ENCODE peak calls at places on chromosomes 12 and 14, in ten cellular contexts. Y, S, T, A, G, U, C, N, R and I are unnamed samples.
A peak's percentile ranks its signal among the peaks of the same experiment; 100 is the strongest.

GRCh38 chr12:71312767-71313375 is 126.7 kb upstream of the LGR5 start:
- DNase-seq in A (no peak), G (no peak), R (no peak), Y (no peak), U (no peak), T (no peak), C (no peak), S (no peak), N (no peak), I (no peak)

GRCh38 chr12:64744422-64745258 is 14.6 kb downstream of the GNS start:
- DNase-seq in N (no peak), U (no peak), C (no peak), T (no peak), A (peak; percentile 36), R (no peak), S (no peak), G (no peak), Y (no peak), I (no peak)

GRCh38 chr12:117907108-117907689 is 61.6 kb downstream of the KSR2 start:
- DNase-seq in N (no peak), S (no peak), R (no peak), C (no peak), U (no peak), Y (no peak), A (no peak), T (no peak), G (no peak), I (no peak)

GRCh38 chr12:128617304-128617833 is 206.4 kb downstream of the SLC15A4 start:
- DNase-seq in C (no peak), T (no peak), R (no peak), Y (no peak), U (no peak), S (no peak), A (no peak), G (no peak), N (no peak), I (no peak)

GRCh38 chr12:49636979-49637378 is 13.6 kb downstream of the PRPF40B start:
- DNase-seq in A (peak; percentile 81), T (peak; percentile 39), G (peak; percentile 72), N (no peak), R (peak; percentile 59), Y (peak; percentile 75), C (peak; percentile 21), U (peak; percentile 82), S (peak; percentile 56), I (peak; percentile 68)

GRCh38 chr12:62860501-62861156 is 74.3 kb downstream of the PPM1H start:
- DNase-seq in N (no peak), R (no peak), U (no peak), C (no peak), Y (no peak), A (no peak), S (no peak), G (no peak), T (no peak), I (no peak)

GRCh38 chr14:53979141-53979673 is 22.6 kb upstream of the BMP4 start:
- DNase-seq in S (no peak), T (no peak), R (no peak), C (no peak), N (no peak), A (no peak), G (peak; percentile 47), Y (no peak), U (no peak), I (no peak)

GRCh38 chr12:58588771-58589170 is 331.5 kb downstream of the LRIG3 start:
- DNase-seq in S (no peak), G (no peak), U (no peak), R (no peak), T (no peak), A (no peak), N (no peak), Y (no peak), C (no peak), I (no peak)

GRCh38 chr12:226401-226800 is 12.4 kb upstream of the SLC6A12 start:
- DNase-seq in A (no peak), C (no peak), G (no peak), U (no peak), T (no peak), Y (no peak), R (no peak), S (no peak), N (peak; percentile 54), I (no peak)

GRCh38 chr14:69685716-69686115 is 74.3 kb downstream of the SUSD6 start:
- DNase-seq in G (no peak), U (peak; percentile 91), T (no peak), R (no peak), S (no peak), C (no peak), N (peak; percentile 89), Y (no peak), A (no peak), I (no peak)

GRCh38 chr14:80127466-80127865 is 83.8 kb downstream of the DIO2 start:
- DNase-seq in G (no peak), T (no peak), N (no peak), A (no peak), Y (no peak), C (no peak), R (no peak), U (no peak), S (no peak), I (no peak)

GRCh38 chr12:106289196-106289681 is 13.3 kb upstream of the TCP11L2 start:
- DNase-seq in S (no peak), Y (no peak), T (no peak), A (no peak), G (no peak), C (no peak), N (no peak), R (no peak), U (no peak), I (no peak)

GRCh38 chr12:106292339-106292738 is 10.2 kb upstream of the TCP11L2 start:
- DNase-seq in T (no peak), Y (no peak), S (no peak), R (no peak), U (no peak), N (no peak), A (no peak), G (no peak), C (no peak), I (no peak)

GRCh38 chr12:106288510-106289195 is 13.9 kb upstream of the TCP11L2 start:
- DNase-seq in A (peak; percentile 76), C (peak; percentile 65), G (no peak), N (no peak), S (no peak), U (no peak), R (no peak), T (no peak), Y (no peak), I (no peak)

GRCh38 chr12:106290666-106291065 is 11.9 kb upstream of the TCP11L2 start:
- DNase-seq in Y (no peak), S (no peak), U (no peak), G (no peak), C (no peak), T (no peak), R (no peak), N (no peak), A (no peak), I (no peak)

GRCh38 chr12:106291342-106291741 is 11.2 kb upstream of the TCP11L2 start:
- DNase-seq in Y (no peak), G (no peak), U (no peak), T (no peak), A (no peak), R (no peak), C (no peak), S (no peak), N (no peak), I (no peak)
- TF ChIP-seq CTCF in Y (no peak), G (no peak), U (no peak), T (no peak), A (no peak), R (no peak), C (no peak), S (no peak), N (no peak), I (no peak)

GRCh38 chr12:108759914-108760313 is 28.6 kb upstream of the CORO1C start:
- DNase-seq in T (no peak), A (no peak), R (no peak), Y (no peak), N (no peak), G (no peak), U (no peak), C (no peak), S (no peak), I (no peak)
- TF ChIP-seq CTCF in T (no peak), A (no peak), R (no peak), Y (no peak), N (no peak), G (no peak), U (no peak), C (no peak), S (no peak), I (no peak)

GRCh38 chr12:109914461-109914860 is 14.4 kb downstream of the TCHP start:
- DNase-seq in N (no peak), C (no peak), R (no peak), Y (no peak), U (no peak), T (no peak), G (no peak), S (no peak), A (no peak), I (no peak)

GRCh38 chr12:109912790-109913189 is 12.7 kb downstream of the TCHP start:
- DNase-seq in G (no peak), A (no peak), N (no peak), Y (no peak), T (no peak), C (no peak), S (no peak), R (no peak), U (no peak), I (no peak)

GRCh38 chr12:109915171-109916040 is 15.3 kb downstream of the TCHP start:
- DNase-seq in Y (no peak), T (no peak), N (no peak), R (no peak), A (no peak), G (no peak), C (no peak), S (no peak), U (no peak), I (no peak)

GRCh38 chr12:109910254-109910968 is 10.3 kb downstream of the TCHP start:
- DNase-seq in T (no peak), Y (no peak), N (no peak), A (no peak), C (no peak), U (no peak), G (no peak), S (no peak), R (no peak), I (no peak)

DNA sequence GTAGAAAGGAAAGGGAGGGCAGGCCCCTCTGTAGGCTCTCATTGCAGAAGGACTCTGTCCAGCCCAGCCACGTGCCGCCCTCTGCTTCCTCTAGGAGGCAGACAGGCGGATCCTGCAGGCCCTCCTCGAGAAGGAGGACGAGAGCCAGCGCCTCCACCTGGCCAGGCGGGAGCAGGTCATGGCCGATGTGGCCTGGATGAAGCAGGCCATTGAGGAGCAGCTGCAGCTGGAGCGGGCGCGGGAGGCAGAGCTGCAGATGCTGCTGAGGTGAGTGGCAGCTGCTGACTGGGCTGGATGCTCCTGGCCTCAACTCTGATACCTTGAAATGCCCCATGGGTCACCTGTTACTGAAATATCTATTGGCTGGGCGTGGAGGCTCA is 10.9 kb downstream of the TCHP start:
- DNase-seq in S (no peak), G (peak; percentile 77), T (peak; percentile 25), Y (no peak), C (peak; percentile 36), N (no peak), U (no peak), R (peak; percentile 14), A (peak; percentile 81), I (peak; percentile 81)
- TF ChIP-seq CTCF in S (no peak), G (peak; percentile 63), T (peak; percentile 53), Y (peak; percentile 13), C (no peak), N (no peak), U (no peak), R (no peak), A (peak; percentile 40), I (peak; percentile 55)

GRCh38 chr12:26520154-26520553 is 312.8 kb downstream of the ITPR2 start:
- DNase-seq in U (no peak), G (no peak), S (no peak), Y (no peak), T (no peak), C (no peak), A (no peak), N (no peak), R (no peak), I (peak; percentile 9)
- TF ChIP-seq CTCF in U (no peak), G (no peak), S (no peak), Y (no peak), T (no peak), C (no peak), A (no peak), N (no peak), R (no peak), I (no peak)